ENCODE peak calls at places on chromosomes 13 and 19, in six cellular contexts. L, D, Y, N, H and I are unnamed samples.

GRCh38 chr13:80116107-80116506 is 224.8 kb downstream of the SPRY2 start:
- DNase-seq in D (peak; percentile 64), L (no peak), Y (no peak), N (no peak), H (no peak), I (peak; percentile 46)

GRCh38 chr19:49216076-49216475 is 58.5 kb downstream of the TRPM4 start:
- DNase-seq in D (no peak), Y (no peak), N (no peak), H (no peak), L (no peak), I (no peak)

GRCh38 chr19:11594084-11594483 is 3.2 kb upstream of the ZNF627 start:
- DNase-seq in N (no peak), Y (no peak), H (no peak), L (no peak), D (no peak), I (no peak)

GRCh38 chr19:38557205-38557799 is 60.5 kb downstream of the MAP4K1 start:
- DNase-seq in D (no peak), N (no peak), H (no peak), Y (no peak), L (peak; percentile 34), I (no peak)

GRCh38 chr19:8397746-8398721 is 7.9 kb downstream of the RAB11B start:
- DNase-seq in N (no peak), Y (no peak), L (no peak), D (no peak), H (no peak), I (no peak)

GRCh38 chr19:52148256-52148655 is 8.5 kb upstream of the ZNF616 start:
- DNase-seq in Y (no peak), D (no peak), L (no peak), H (no peak), N (no peak), I (no peak)

GRCh38 chr19:10712754-10713153 is 5.1 kb upstream of the DNM2 start:
- DNase-seq in Y (no peak), H (no peak), N (no peak), L (no peak), D (no peak), I (no peak)

GRCh38 chr13:27371932-27372331 is 52.5 kb upstream of the GTF3A start:
- DNase-seq in L (no peak), H (no peak), N (no peak), D (no peak), Y (no peak), I (no peak)

GRCh38 chr13:25922373-25922772 is 129.4 kb downstream of the SHISA2 start:
- DNase-seq in H (no peak), D (no peak), Y (no peak), N (no peak), L (no peak), I (no peak)

GRCh38 chr19:1360126-1360817 is 23.4 kb upstream of the NDUFS7 start:
- DNase-seq in D (no peak), L (no peak), H (no peak), N (no peak), Y (no peak), I (no peak)

GRCh38 chr19:17996826-17997316 is 11.1 kb upstream of the ARRDC2 start:
- DNase-seq in L (no peak), H (peak; percentile 89), D (no peak), Y (peak; percentile 89), N (no peak), I (no peak)

GRCh38 chr13:48873598-48873997 is 102.1 kb upstream of the FNDC3A start:
- DNase-seq in N (no peak), D (no peak), L (no peak), H (no peak), Y (no peak), I (no peak)

GRCh38 chr13:83733293-83733692 is 149.0 kb downstream of the SLITRK1 start:
- DNase-seq in Y (no peak), L (no peak), N (no peak), D (no peak), H (no peak), I (no peak)

GRCh38 chr13:41053384-41053826 is 7.9 kb upstream of the WBP4 start:
- DNase-seq in L (no peak), Y (no peak), N (no peak), H (no peak), D (no peak), I (no peak)

GRCh38 chr19:41226053-41226873 is 7.2 kb downstream of the AXL start:
- DNase-seq in L (no peak), D (peak; percentile 53), Y (peak; percentile 87), H (peak; percentile 28), N (peak; percentile 34), I (peak; percentile 86)

GRCh38 chr13:73608731-73609485 is 525.3 kb downstream of the KLF12 start:
- DNase-seq in H (no peak), D (no peak), L (no peak), N (no peak), Y (no peak), I (no peak)

GRCh38 chr13:104571161-104571889 is 1505.1 kb upstream of the SLC10A2 start:
- DNase-seq in D (peak; percentile 93), L (no peak), Y (peak; percentile 74), N (peak; percentile 57), H (no peak), I (no peak)

GRCh38 chr19:42066075-42066754 is 3.8 kb downstream of the GRIK5 start:
- DNase-seq in D (no peak), L (no peak), N (no peak), Y (no peak), H (no peak), I (no peak)

GRCh38 chr19:40809358-40810086 is 10.5 kb downstream of the EGLN2 start:
- DNase-seq in D (no peak), Y (no peak), H (no peak), N (no peak), L (no peak), I (no peak)

GRCh38 chr19:56347163-56347778 is 32.6 kb upstream of the ZSCAN5A start:
- DNase-seq in Y (no peak), N (no peak), L (no peak), D (no peak), H (no peak), I (no peak)

GRCh38 chr19:56350416-56351045 is 35.9 kb upstream of the ZSCAN5A start:
- DNase-seq in H (peak; percentile 35), N (no peak), L (no peak), Y (peak; percentile 25), D (peak; percentile 11), I (no peak)

GRCh38 chr19:56351208-56351607 is 36.6 kb upstream of the ZSCAN5A start:
- DNase-seq in H (no peak), L (no peak), D (no peak), N (no peak), Y (no peak), I (no peak)

DNA sequence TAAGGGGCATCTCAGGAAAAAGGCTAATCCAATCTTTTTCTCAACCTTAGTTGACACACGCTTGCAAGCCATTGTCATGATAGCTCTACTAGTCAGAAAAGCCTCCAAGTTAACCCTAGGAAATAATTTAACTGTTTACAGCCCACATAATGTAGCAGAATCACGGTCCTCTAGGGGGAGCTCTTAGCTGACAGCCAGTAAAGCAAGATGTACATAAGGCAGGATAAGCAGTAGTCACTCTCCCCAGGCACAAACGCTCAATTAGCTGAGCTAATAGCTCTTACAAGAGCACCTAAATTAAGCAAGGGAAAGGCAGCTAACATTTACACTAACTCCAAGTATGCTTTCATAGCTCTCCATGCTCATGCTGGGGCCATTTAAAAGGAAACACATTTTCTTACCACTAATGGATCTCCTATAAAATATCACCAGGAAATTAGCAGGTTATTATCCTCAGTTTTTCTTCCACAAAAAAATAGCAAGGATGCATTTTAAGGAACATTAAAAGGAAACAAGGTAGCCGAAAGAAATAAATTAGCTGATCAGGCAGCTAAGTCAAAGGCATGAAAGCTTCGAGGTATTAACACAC is 33.7 kb upstream of the ZSCAN5A start:
- DNase-seq in D (no peak), N (no peak), L (no peak), Y (no peak), H (no peak), I (no peak)
- TF ChIP-seq CTCF in D (peak; percentile 9), N (no peak), L (peak; percentile 45), Y (no peak), H (peak; percentile 16), I (peak; percentile 26)

DNA sequence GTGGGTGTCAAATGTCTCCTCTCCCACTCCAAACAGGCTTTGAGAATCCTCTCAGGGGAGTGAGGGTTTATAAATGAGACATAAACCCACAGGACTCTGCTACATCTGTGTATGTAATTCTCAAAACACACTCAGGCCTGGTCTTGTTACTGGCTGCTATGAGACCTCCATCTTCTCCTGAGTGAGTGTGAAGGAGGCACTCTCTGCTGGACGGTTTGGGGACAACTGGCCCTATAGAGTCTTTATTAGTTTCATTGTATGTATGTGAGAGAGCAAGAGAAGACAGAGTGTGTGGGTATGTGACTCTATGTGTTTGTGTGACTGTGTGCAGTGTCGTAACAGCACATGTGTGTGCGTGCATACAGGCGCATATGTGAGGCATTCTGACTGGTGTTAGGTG is 9.6 kb upstream of the CYP4F12 start:
- DNase-seq in H (no peak), N (no peak), D (no peak), L (no peak), Y (no peak), I (no peak)
- TF ChIP-seq CTCF in H (no peak), N (no peak), D (no peak), L (no peak), Y (no peak), I (no peak)

GRCh38 chr13:45882626-45883025 is 31.1 kb upstream of the SIAH3 start:
- DNase-seq in D (no peak), L (no peak), H (no peak), Y (no peak), N (no peak), I (no peak)

GRCh38 chr13:45878966-45879365 is 27.4 kb upstream of the SIAH3 start:
- DNase-seq in H (no peak), D (no peak), N (no peak), Y (no peak), L (no peak), I (no peak)

GRCh38 chr13:45879666-45880065 is 28.1 kb upstream of the SIAH3 start:
- DNase-seq in D (no peak), L (no peak), Y (no peak), N (no peak), H (no peak), I (no peak)

GRCh38 chr13:45876781-45877180 is 25.2 kb upstream of the SIAH3 start:
- DNase-seq in N (no peak), H (no peak), D (no peak), Y (no peak), L (no peak), I (no peak)

DNA sequence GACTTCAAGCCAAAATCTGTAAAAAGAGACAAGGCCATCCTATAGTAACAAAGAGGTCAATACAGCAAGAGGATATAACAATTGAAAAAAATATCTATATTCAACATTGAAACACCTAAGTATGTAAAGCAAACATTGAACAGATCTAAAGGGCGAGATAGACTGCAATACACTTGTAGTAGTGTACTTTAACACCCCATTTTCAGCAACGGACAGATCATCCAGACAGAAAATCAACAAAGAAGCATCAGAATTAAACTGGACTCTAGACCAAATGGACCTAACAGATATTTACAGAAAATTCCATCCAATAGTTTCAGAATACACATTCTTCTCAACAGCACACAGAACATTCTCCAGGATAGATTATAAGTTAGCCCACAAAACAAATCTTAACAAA is 28.7 kb upstream of the SIAH3 start:
- DNase-seq in L (no peak), N (no peak), H (no peak), D (no peak), Y (no peak), I (no peak)
- TF ChIP-seq CTCF in L (no peak), N (no peak), H (no peak), D (no peak), Y (no peak), I (no peak)

DNA sequence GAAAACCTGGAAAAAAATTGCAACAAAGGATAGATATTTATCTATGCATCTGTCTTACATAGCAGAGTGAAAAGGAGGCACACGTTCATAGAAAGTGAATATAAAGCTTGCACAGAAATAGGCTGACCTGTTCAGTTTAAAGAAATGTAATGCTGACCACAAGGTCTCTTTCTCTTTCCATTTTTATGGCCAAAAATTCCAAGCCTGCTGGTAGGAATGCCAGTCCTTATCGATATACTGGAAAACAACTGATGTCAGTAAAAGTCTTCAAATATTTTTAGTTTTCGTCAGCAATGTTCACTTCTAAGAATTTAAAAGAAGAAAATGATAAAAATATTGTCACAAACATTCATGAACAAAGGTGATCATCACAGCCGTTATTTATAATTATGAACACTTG is 59.0 kb upstream of the MCF2L start:
- DNase-seq in D (no peak), N (no peak), H (no peak), Y (no peak), L (no peak), I (no peak)
- TF ChIP-seq CTCF in D (no peak), N (no peak), H (no peak), Y (no peak), L (peak; percentile 31), I (no peak)